ENCODE peak calls at places on chromosomes 3 and 15, in six cellular contexts. H is suprapubic skin, O is Peyer's patch, A is stomach, Q is body of pancreas, J is esophagus muscularis mucosa. X is an unnamed sample. For H3K36me3, the result is how much of the 10 kb centered on the place peaks cover.

GRCh38 chr3:140756240-140757016 is 78.6 kb downstream of the TRIM42 start:
- DNase-seq in H (no peak), O (no peak), A (no peak), Q (no peak), J (no peak), X (no peak)

GRCh38 chr3:16477501-16477900 is 36.0 kb downstream of the RFTN1 start:
- DNase-seq in H (no peak), O (no peak), A (no peak), Q (no peak), J (no peak), X (no peak)

GRCh38 chr3:182019926-182020325 is 308.2 kb downstream of the SOX2 start:
- DNase-seq in H (no peak), O (no peak), A (no peak), Q (no peak), J (no peak), X (no peak)

GRCh38 chr3:189727898-189728297 is 96.7 kb downstream of the TP63 start:
- DNase-seq in H (no peak), O (no peak), A (no peak), Q (no peak), J (no peak), X (no peak)

GRCh38 chr3:12974316-12974715 is 98.9 kb downstream of the IQSEC1 start:
- DNase-seq in H (no peak), O (no peak), A (no peak), Q (no peak), J (no peak), X (no peak)

GRCh38 chr3:197736010-197736490 is 654 bp downstream of the RUBCN start:
- DNase-seq in H (no peak), O (no peak), A (peak), Q (peak), J (peak), X (peak)

GRCh38 chr3:13457593-13457992 is 22.5 kb upstream of the HDAC11 start:
- DNase-seq in H (no peak), O (no peak), A (no peak), Q (no peak), J (no peak), X (no peak)

GRCh38 chr3:188169826-188170455 is 16.0 kb downstream of the LPP start:
- DNase-seq in H (no peak), O (no peak), A (no peak), Q (no peak), J (no peak), X (no peak)

GRCh38 chr3:72487946-72488735 is 360.1 kb downstream of the SHQ1 start:
- DNase-seq in H (no peak), O (no peak), A (no peak), Q (no peak), J (no peak), X (no peak)

GRCh38 chr3:43394071-43394501 is 107.7 kb downstream of the SNRK start:
- DNase-seq in H (no peak), O (no peak), A (no peak), Q (peak), J (peak), X (no peak)

GRCh38 chr3:52277972-52278509 is 408 bp downstream of the WDR82 start:
- DNase-seq in H (no peak), O (no peak), A (no peak), Q (peak), J (peak), X (no peak)

GRCh38 chr15:34721802-34722795 is 32.7 kb downstream of the GJD2 start:
- DNase-seq in H (no peak), O (no peak), A (no peak), Q (peak), J (no peak), X (no peak)

GRCh38 chr3:39413691-39414420 is 7.3 kb downstream of the RPSA start:
- DNase-seq in H (no peak), O (no peak), A (no peak), Q (no peak), J (no peak), X (no peak)

GRCh38 chr15:80944818-80945217 is 44.8 kb downstream of the MESD start:
- DNase-seq in H (peak), O (no peak), A (no peak), Q (no peak), J (no peak), X (no peak)
- H3K36me3 ChIP-seq in H (half or more), O (under half), A (half or more), Q (under half), J (half or more), X (under half)

GRCh38 chr3:11367116-11367781 is 95.1 kb downstream of the ATG7 start:
- DNase-seq in H (no peak), O (no peak), A (no peak), Q (no peak), J (no peak), X (no peak)
- H3K36me3 ChIP-seq in H (under half), O (under half), A (under half), Q (under half), J (under half), X (under half)

DNA sequence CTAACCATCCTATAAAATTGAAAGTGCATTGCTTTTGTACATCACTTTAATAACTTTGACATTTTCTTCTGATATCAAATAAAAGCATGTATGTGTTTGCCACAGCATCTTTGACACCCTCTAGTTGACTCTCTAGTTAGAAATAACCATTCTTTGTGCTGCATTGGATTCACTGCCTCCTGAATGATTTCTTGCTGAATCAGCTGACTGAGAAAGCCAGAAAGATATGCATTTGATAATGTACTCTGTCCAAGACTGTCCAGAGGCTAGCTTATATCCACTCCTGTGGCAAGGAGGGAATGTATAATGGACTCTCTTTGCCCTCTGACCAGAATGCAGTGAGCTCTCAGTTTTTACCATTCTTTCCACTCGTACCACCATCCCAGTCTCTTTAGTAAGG is 6.2 kb downstream of the RAB11A start:
- DNase-seq in H (no peak), O (no peak), A (no peak), Q (no peak), J (no peak), X (no peak)
- H3K36me3 ChIP-seq in H (under half), O (under half), A (half or more), Q (under half), J (half or more), X (under half)

GRCh38 chr3:157142315-157142714 is 17.6 kb downstream of the CCNL1 start:
- DNase-seq in H (no peak), O (no peak), A (no peak), Q (no peak), J (no peak), X (no peak)

GRCh38 chr3:157134620-157135191 is 25.2 kb downstream of the CCNL1 start:
- DNase-seq in H (no peak), O (no peak), A (peak), Q (peak), J (no peak), X (no peak)

GRCh38 chr3:157135671-157136396 is 24.1 kb downstream of the CCNL1 start:
- DNase-seq in H (no peak), O (no peak), A (no peak), Q (peak), J (no peak), X (no peak)

GRCh38 chr3:157136647-157137387 is 23.1 kb downstream of the CCNL1 start:
- DNase-seq in H (no peak), O (peak), A (peak), Q (peak), J (no peak), X (no peak)

GRCh38 chr3:157139938-157140534 is 19.9 kb downstream of the CCNL1 start:
- DNase-seq in H (no peak), O (no peak), A (no peak), Q (no peak), J (no peak), X (no peak)
- H3K36me3 ChIP-seq in H (under half), O (under half), A (half or more), Q (under half), J (under half), X (under half)

GRCh38 chr3:125013095-125013494 is 42.7 kb downstream of the HEG1 start:
- DNase-seq in H (no peak), O (no peak), A (no peak), Q (no peak), J (no peak), X (no peak)
- H3K36me3 ChIP-seq in H (half or more), O (under half), A (half or more), Q (under half), J (half or more), X (under half)

DNA sequence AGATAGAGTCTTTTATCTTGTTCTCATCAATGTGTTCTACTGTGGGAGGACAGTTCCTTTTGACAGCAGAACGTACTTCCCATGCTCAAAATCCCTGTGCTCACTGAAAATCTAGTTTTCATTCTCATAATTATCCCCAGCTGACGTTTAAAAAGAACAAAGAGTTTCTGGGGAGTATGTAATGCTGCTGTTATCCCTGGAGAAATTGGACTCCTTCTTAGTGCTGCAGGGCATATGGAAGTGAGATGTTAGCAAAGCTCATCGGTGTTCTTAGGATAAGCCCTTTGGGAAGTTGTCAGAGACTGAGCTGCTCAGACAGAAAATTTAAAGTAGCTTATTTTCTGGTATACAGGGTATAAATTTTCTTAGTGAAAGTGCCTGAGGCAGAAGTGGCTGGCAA is 66.5 kb downstream of the CDAN1 start:
- DNase-seq in H (no peak), O (no peak), A (no peak), Q (no peak), J (no peak), X (no peak)
- H3K36me3 ChIP-seq in H (under half), O (under half), A (half or more), Q (under half), J (half or more), X (under half)

DNA sequence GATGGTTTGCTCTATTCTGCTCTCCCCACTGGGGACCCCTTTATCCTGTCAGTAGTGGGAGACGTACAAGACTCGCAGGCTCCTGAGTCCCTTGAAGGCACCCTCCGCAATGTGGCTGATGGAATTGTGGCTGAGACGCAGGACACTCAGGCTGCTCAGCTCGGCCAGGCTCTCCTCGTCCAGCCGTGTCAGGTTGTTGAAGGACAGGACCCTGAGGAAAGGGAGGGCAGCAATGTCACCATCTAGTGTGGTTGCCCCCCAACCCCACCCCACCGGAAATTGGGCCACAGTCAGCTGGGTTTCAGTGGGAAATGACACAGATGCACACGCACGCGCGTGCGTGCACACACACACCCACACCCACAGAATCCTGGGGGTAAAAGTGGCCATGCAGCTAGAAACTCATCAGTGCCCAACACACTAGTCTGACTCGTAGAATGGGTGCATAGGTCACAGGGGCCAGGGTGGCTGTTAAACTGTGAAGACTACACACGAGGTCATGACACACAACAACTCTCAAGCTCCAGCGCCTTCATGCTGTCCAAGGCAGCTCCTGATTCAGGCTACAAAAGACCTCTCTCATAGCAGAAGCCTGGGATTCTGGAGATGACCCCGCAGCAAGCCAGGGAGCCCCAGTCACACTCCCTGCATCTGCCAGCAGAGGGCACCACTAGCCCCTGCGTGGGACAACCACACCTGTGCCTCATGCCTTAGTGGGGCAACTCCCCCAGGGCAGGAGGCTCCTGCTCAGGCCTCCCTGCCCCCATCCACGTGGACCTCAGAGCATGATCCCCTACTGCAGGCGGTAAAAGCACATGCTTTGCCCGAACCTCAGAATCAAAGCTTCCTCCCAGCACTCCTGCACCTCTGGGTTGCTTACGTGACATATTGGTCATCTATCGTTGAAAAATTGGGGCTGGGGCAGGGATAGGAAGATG is 93.3 kb downstream of the LRIG1 start:
- DNase-seq in H (no peak), O (peak), A (peak), Q (peak), J (no peak), X (peak)
- H3K36me3 ChIP-seq in H (half or more), O (under half), A (half or more), Q (under half), J (half or more), X (half or more)

DNA sequence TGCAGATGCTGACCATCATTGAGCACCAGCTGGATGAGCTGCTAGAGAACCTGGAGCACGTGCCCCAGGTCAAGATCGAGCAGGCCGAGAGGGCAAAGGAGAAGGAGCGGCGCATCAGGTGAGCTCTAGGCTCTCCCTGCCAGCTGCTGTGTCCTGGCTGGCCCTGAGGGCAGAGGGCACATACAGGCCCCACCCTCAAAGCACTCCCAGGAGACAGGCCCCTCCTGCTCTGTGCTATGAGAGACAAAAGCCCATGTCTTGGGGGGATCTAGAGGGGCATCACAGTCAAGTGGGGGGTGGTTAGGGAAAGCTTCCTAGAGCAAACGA is 39.5 kb downstream of the CFAP100 start:
- DNase-seq in H (no peak), O (peak), A (peak), Q (no peak), J (no peak), X (no peak)
- H3K36me3 ChIP-seq in H (under half), O (under half), A (half or more), Q (under half), J (under half), X (under half)

X was measured in CD4-positive, alpha-beta memory T cell.